ENCODE peak calls at places on chromosomes 11 and 22, in ten cellular contexts. P is suprapubic skin, J is dorsolateral prefrontal cortex, D is aorta, U is adrenal gland, K is sigmoid colon, E is Karpas-422, F is mucosa of descending colon, H is AG04450, O is mesendoderm. V is an unnamed sample.

GRCh38 chr11:17774232-17775034 is 39.9 kb downstream of the KCNC1 start:
- DNase-seq in E (no peak), J (no peak), D (peak), U (no peak), K (peak), F (no peak), O (no peak), P (peak), H (no peak), V (no peak)

GRCh38 chr11:30196400-30197206 is 34.2 kb upstream of the FSHB start:
- DNase-seq in O (peak), H (no peak), E (peak), U (peak), K (no peak), P (no peak), D (peak), F (no peak), J (peak), V (peak)

GRCh38 chr22:26448334-26448733 is 19.3 kb downstream of the ASPHD2 start:
- DNase-seq in O (no peak), H (no peak), P (no peak), J (no peak), D (no peak), K (no peak), U (no peak), F (no peak), E (no peak), V (no peak)

GRCh38 chr11:13831707-13832106 is 130.8 kb upstream of the SPON1 start:
- DNase-seq in P (no peak), O (no peak), U (no peak), F (no peak), K (no peak), J (no peak), D (no peak), H (no peak), E (no peak), V (no peak)

GRCh38 chr22:44261861-44262595 is 50.7 kb downstream of the SHISAL1 start:
- DNase-seq in P (peak), H (no peak), J (no peak), D (peak), K (peak), U (peak), F (no peak), E (no peak), O (no peak), V (peak)

GRCh38 chr11:113189909-113190667 is 124.3 kb upstream of the TTC12 start:
- DNase-seq in E (no peak), F (no peak), U (peak), D (peak), H (no peak), J (no peak), O (peak), P (peak), K (no peak), V (no peak)

GRCh38 chr11:115929618-115930129 is 425.5 kb upstream of the CADM1 start:
- DNase-seq in H (no peak), F (no peak), P (no peak), D (no peak), O (no peak), U (no peak), J (no peak), E (no peak), K (no peak), V (no peak)

GRCh38 chr11:9148727-9149126 is 57.3 kb upstream of the SCUBE2 start:
- DNase-seq in H (no peak), O (no peak), P (no peak), U (no peak), J (no peak), F (no peak), E (no peak), K (no peak), D (no peak), V (no peak)

GRCh38 chr11:68117896-68118470 is 3.2 kb downstream of the CHKA start:
- DNase-seq in O (peak), H (no peak), U (no peak), E (no peak), P (no peak), F (peak), K (peak), J (no peak), D (no peak), V (no peak)

GRCh38 chr11:78727816-78728215 is 153.2 kb upstream of the NARS2 start:
- DNase-seq in J (no peak), P (no peak), O (no peak), D (no peak), E (no peak), K (no peak), F (no peak), H (no peak), U (no peak), V (no peak)

GRCh38 chr11:112004389-112004788 is 20.8 kb upstream of the DLAT start:
- DNase-seq in J (no peak), F (no peak), K (no peak), H (no peak), P (no peak), U (no peak), E (peak), O (peak), D (no peak), V (no peak)

GRCh38 chr11:128819198-128819597 is 47.9 kb downstream of the KCNJ1 start:
- DNase-seq in D (no peak), U (no peak), J (no peak), H (no peak), E (no peak), K (no peak), P (no peak), F (no peak), O (no peak), V (no peak)

GRCh38 chr22:22721681-22722309 is 77.4 kb downstream of the GGTLC2 start:
- DNase-seq in E (no peak), F (no peak), K (no peak), D (no peak), P (no peak), H (no peak), O (no peak), J (no peak), U (no peak), V (no peak)

GRCh38 chr11:80103149-80103859 is 662.5 kb upstream of the TENM4 start:
- DNase-seq in U (peak), E (no peak), P (no peak), K (no peak), O (peak), F (no peak), H (peak), D (no peak), J (no peak), V (no peak)

GRCh38 chr11:111840143-111840542 is 31.2 kb downstream of the ALG9 start:
- DNase-seq in E (no peak), P (no peak), J (no peak), H (no peak), K (no peak), F (no peak), D (no peak), U (no peak), O (peak), V (no peak)

GRCh38 chr11:119056397-119056999 is 507 bp downstream of the HYOU1 start:
- DNase-seq in H (no peak), K (peak), D (peak), J (peak), P (peak), O (peak), E (peak), U (no peak), F (peak), V (peak)

GRCh38 chr11:46122955-46123354 is 1.7 kb upstream of the PHF21A start:
- DNase-seq in E (no peak), U (peak), F (no peak), O (no peak), K (no peak), H (no peak), J (no peak), P (no peak), D (no peak), V (no peak)

GRCh38 chr22:37363593-37363992 is 63.7 kb downstream of the ELFN2 start:
- DNase-seq in J (no peak), F (no peak), E (no peak), U (no peak), P (no peak), D (no peak), K (no peak), H (no peak), O (no peak), V (no peak)

GRCh38 chr11:35615911-35616900 is 2.1 kb upstream of the FJX1 start:
- DNase-seq in E (peak), H (no peak), P (no peak), O (peak), K (no peak), D (no peak), U (no peak), J (peak), F (no peak), V (peak)

GRCh38 chr11:33262016-33262638 is 4.9 kb downstream of the HIPK3 start:
- DNase-seq in J (no peak), E (no peak), O (no peak), D (no peak), F (no peak), H (no peak), U (no peak), K (no peak), P (no peak), V (peak)

GRCh38 chr11:18766015-18766414 is 25.6 kb downstream of the PTPN5 start:
- DNase-seq in K (no peak), H (no peak), J (no peak), E (no peak), O (no peak), U (no peak), P (no peak), D (no peak), F (no peak), V (no peak)

GRCh38 chr11:106917973-106918372 is 100.3 kb downstream of the GUCY1A2 start:
- DNase-seq in F (no peak), P (no peak), J (no peak), H (no peak), U (no peak), E (peak), D (no peak), K (no peak), O (peak), V (peak)

GRCh38 chr22:47437110-47437509 is 674.7 kb downstream of the TBC1D22A start:
- DNase-seq in F (no peak), P (no peak), J (no peak), K (no peak), H (no peak), U (no peak), E (peak), D (no peak), O (no peak), V (no peak)

GRCh38 chr22:45932066-45932465 is 44.9 kb downstream of the WNT7B start:
- DNase-seq in O (no peak), H (no peak), P (no peak), K (no peak), J (no peak), D (no peak), U (no peak), F (no peak), E (no peak), V (no peak)

GRCh38 chr11:132866783-132867545 is 665.3 kb downstream of the OPCML start:
- DNase-seq in K (no peak), J (no peak), E (no peak), D (no peak), F (no peak), P (no peak), H (no peak), U (no peak), O (no peak), V (no peak)

GRCh38 chr11:120208777-120209176 is 2.1 kb upstream of the OAF start:
- DNase-seq in K (peak), U (peak), E (no peak), J (no peak), H (no peak), D (no peak), F (no peak), O (no peak), P (peak), V (no peak)

GRCh38 chr11:83272627-83273026 is 13.5 kb downstream of the CCDC90B start:
- DNase-seq in E (no peak), J (no peak), U (no peak), O (no peak), F (no peak), H (no peak), D (no peak), K (no peak), P (no peak), V (no peak)

GRCh38 chr11:76327756-76328388 is 53.1 kb downstream of the THAP12 start:
- DNase-seq in O (no peak), K (no peak), U (no peak), E (no peak), H (no peak), P (no peak), F (no peak), J (no peak), D (no peak), V (no peak)

GRCh38 chr22:46362934-46363515 is 27.5 kb downstream of the TRMU start:
- DNase-seq in O (no peak), F (no peak), E (no peak), J (no peak), D (no peak), P (no peak), U (no peak), H (no peak), K (no peak), V (no peak)

GRCh38 chr11:118051611-118052461 is 25.0 kb upstream of the TMPRSS4 start:
- DNase-seq in O (no peak), U (no peak), E (no peak), F (no peak), H (no peak), J (no peak), K (no peak), D (no peak), P (no peak), V (no peak)

GRCh38 chr11:2912498-2912897 is 16.7 kb downstream of the PHLDA2 start:
- DNase-seq in D (no peak), F (peak), P (no peak), J (no peak), K (no peak), E (no peak), U (no peak), H (no peak), O (peak), V (no peak)

GRCh38 chr11:117281159-117281558 is 10.0 kb upstream of the BACE1-AS start:
- DNase-seq in H (peak), O (peak), J (no peak), E (no peak), D (no peak), U (peak), P (no peak), F (no peak), K (peak), V (peak)

GRCh38 chr11:26827567-26828037 is 105.7 kb upstream of the SLC5A12 start:
- DNase-seq in E (no peak), P (no peak), O (no peak), F (no peak), H (no peak), D (no peak), U (no peak), K (peak), J (no peak), V (no peak)

GRCh38 chr11:65859812-65860277 is 388 bp upstream of the MUS81 start:
- DNase-seq in D (no peak), E (no peak), K (no peak), U (no peak), H (no peak), F (peak), P (peak), O (no peak), J (no peak), V (peak)

GRCh38 chr11:16173798-16174197 is 182.5 kb downstream of the SOX6 start:
- DNase-seq in E (no peak), U (no peak), K (no peak), F (no peak), J (no peak), P (no peak), H (no peak), O (peak), D (no peak), V (no peak)
- H3K4me3 ChIP-seq in E (no peak), U (no peak), K (no peak), F (no peak), J (no peak), P (no peak), H (no peak), O (no peak), D (no peak), V (no peak)

DNA sequence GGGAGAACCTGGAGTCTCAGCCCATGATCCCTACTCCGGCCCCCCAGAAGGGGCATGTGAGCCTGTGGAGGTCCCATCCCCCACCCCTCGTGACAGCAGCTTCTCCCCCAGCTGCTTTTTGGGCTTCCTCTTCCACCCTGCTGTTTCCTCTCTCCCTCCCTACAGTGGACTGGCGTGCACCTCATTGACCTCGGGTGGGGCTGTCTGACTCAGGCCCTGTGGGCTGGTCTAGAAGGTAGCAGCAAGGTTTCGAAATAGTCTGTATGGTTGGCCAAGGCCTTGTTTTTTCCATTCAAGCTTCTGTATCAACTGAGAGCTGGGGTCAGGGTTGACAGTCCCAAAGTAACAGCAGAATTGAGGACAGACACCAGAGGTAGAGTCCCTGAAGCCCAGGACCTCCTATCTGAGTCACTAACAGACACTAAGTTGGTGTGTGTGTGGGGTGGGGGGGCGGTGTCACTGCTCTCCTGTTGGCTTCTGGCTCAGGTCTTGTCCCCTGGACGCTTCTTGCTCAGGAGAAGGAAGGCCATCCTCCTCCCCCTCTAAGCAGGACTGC is 7.7 kb downstream of the SLC37A2 start:
- DNase-seq in K (peak), F (peak), P (peak), U (peak), H (no peak), E (no peak), O (no peak), D (no peak), J (no peak), V (peak)
- H3K4me3 ChIP-seq in K (no peak), F (no peak), P (no peak), U (no peak), H (no peak), E (no peak), O (no peak), D (no peak), J (no peak), V (no peak)

GRCh38 chr11:16292167-16292859 is 64.0 kb downstream of the SOX6 start:
- DNase-seq in U (no peak), D (no peak), J (no peak), K (no peak), P (no peak), E (no peak), O (no peak), F (no peak), H (no peak), V (no peak)
- H3K4me3 ChIP-seq in U (no peak), D (no peak), J (no peak), K (no peak), P (no peak), E (no peak), O (no peak), F (no peak), H (no peak), V (no peak)

GRCh38 chr11:31796523-31797226 is 14.4 kb downstream of the PAX6 start:
- DNase-seq in K (no peak), F (no peak), D (peak), O (no peak), U (no peak), P (no peak), H (no peak), J (no peak), E (no peak), V (no peak)
- H3K4me3 ChIP-seq in K (no peak), F (no peak), D (no peak), O (no peak), U (no peak), P (no peak), H (no peak), J (no peak), E (no peak), V (no peak)

DNA sequence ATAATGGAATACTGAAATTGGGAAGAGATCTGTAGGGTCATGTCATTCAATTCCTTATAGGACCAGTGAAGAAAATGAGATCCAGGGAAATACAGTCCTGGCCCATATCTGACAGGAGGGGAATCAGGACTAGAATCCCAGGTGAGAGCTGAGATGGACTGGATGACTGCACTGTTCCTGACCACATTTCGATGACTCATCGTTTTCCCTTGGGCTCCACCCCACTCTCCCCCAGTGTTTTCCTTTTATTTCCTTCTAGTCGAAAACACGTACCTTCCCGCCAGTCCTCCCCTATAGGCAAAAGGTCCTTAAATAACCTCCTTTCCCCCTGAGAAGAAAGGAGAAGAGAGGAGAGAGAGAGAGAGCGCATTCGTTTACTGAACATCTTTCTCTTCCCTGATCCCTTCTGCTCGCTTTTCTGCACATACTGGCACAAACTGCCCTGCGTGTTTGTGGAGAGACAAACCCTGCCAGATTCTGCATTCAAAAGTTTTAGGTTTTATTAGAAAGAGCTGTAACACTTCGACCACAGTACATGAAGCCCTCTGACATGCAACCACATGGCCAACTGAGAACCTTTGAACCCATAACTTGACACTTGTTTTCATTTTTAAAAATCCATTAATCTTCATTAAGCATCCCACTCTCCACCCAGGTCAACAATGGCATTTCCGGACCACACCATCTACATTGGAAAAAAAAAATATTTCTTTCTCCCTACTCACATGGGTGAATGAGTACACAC is 565.7 kb downstream of the METTL15 start:
- DNase-seq in E (no peak), J (no peak), D (no peak), U (no peak), O (peak), H (no peak), P (no peak), F (no peak), K (no peak), V (no peak)
- H3K4me3 ChIP-seq in E (no peak), J (no peak), D (no peak), U (no peak), O (no peak), H (no peak), P (no peak), F (no peak), K (no peak), V (no peak)

DNA sequence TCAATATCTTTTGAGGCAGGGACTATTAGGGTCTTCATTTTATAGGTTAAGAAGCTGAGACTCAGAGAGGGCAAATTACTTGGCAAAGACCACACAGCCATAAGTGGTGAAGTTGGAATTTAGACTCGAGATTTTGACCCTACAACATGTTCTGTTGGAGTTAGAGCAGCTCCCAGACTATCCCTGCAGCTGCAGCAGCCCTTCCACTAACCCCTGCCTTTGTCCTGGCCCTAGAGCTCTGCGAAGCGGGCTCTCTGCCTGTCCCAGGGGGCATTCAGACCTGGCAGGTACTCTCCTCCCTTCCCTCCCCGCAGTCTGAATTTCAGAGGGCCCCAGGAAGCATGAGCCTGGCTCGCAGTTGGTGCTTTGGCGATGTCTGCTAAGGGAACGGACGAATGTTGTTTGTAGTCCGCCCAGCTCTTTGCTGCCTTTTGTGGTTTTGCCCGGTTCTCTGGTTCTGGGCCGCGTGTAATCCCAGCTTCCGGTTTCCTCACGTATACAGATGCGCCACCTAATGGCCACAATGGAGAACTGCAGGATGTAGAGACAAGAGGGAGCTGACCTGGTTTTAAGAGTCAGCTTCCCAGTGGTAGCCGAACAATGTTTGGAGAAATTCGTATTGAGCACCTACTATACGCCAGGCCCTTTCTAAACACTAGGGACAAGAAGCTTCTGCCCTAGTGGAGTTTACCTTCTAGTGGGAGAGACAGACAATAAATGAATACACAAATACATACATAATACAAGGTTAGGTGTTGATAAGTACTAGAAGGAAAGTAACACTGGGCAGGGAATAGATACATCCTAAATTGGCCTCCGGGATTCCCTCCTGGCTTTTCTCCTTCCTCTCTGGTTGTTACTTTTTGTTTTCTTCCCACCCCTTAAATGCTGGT is 125.2 kb downstream of the ST3GAL4 start:
- DNase-seq in J (peak), U (peak), K (peak), O (peak), D (peak), E (peak), F (peak), H (peak), P (peak), V (peak)
- H3K4me3 ChIP-seq in J (no peak), U (no peak), K (no peak), O (no peak), D (no peak), E (peak), F (no peak), H (peak), P (no peak), V (no peak)